ENCODE peak calls at places on chromosomes 3 and 15, in four cellular contexts. One of them, this sample, is unnamed.

GRCh38 chr3:18085429-18085828 is 339.7 kb downstream of the SATB1 start:
- DNase-seq in Peyer's patch: no peak
- DNase-seq in fibroblast of lung: no peak
- DNase-seq in left lung: no peak
- DNase-seq in this sample: no peak

GRCh38 chr3:41035445-41036022 is 163.8 kb upstream of the CTNNB1 start:
- DNase-seq in Peyer's patch: no peak
- DNase-seq in fibroblast of lung: no peak
- DNase-seq in left lung: no peak
- DNase-seq in this sample: no peak

GRCh38 chr3:13135811-13136321 is 62.6 kb upstream of the IQSEC1 start:
- DNase-seq in Peyer's patch: peak; percentile 15
- DNase-seq in fibroblast of lung: no peak
- DNase-seq in left lung: no peak
- DNase-seq in this sample: no peak

GRCh38 chr3:158770254-158771017 is 31.4 kb upstream of the MFSD1 start:
- DNase-seq in Peyer's patch: no peak
- DNase-seq in fibroblast of lung: peak; percentile 89
- DNase-seq in left lung: no peak
- DNase-seq in this sample: peak; percentile 56

GRCh38 chr3:197856199-197856816 is 65.3 kb downstream of the LRCH3 start:
- DNase-seq in Peyer's patch: no peak
- DNase-seq in fibroblast of lung: no peak
- DNase-seq in left lung: no peak
- DNase-seq in this sample: no peak

GRCh38 chr3:146498002-146498736 is 28.8 kb upstream of the PLSCR2 start:
- DNase-seq in Peyer's patch: no peak
- DNase-seq in fibroblast of lung: no peak
- DNase-seq in left lung: no peak
- DNase-seq in this sample: no peak

GRCh38 chr15:48790716-48791115 is 20.2 kb downstream of the CEP152 start:
- DNase-seq in Peyer's patch: no peak
- DNase-seq in fibroblast of lung: no peak
- DNase-seq in left lung: no peak
- DNase-seq in this sample: no peak

GRCh38 chr3:153060346-153060745 is 101.7 kb upstream of the RAP2B start:
- DNase-seq in Peyer's patch: no peak
- DNase-seq in fibroblast of lung: no peak
- DNase-seq in left lung: no peak
- DNase-seq in this sample: no peak

GRCh38 chr3:57946970-57947381 is 61.2 kb upstream of the FLNB start:
- DNase-seq in Peyer's patch: no peak
- DNase-seq in fibroblast of lung: no peak
- DNase-seq in left lung: no peak
- DNase-seq in this sample: no peak

GRCh38 chr15:101710806-101711205 is 13.5 kb downstream of the TARS3 start:
- DNase-seq in Peyer's patch: no peak
- DNase-seq in fibroblast of lung: no peak
- DNase-seq in left lung: no peak
- DNase-seq in this sample: no peak

GRCh38 chr15:41286665-41287333 is 45.6 kb downstream of the OIP5 start:
- DNase-seq in Peyer's patch: no peak
- DNase-seq in fibroblast of lung: peak; percentile 57
- DNase-seq in left lung: no peak
- DNase-seq in this sample: no peak

GRCh38 chr3:27813255-27813654 is 91.1 kb upstream of the EOMES start:
- DNase-seq in Peyer's patch: no peak
- DNase-seq in fibroblast of lung: no peak
- DNase-seq in left lung: no peak
- DNase-seq in this sample: no peak

GRCh38 chr3:10456981-10457380 is 48.4 kb downstream of the ATP2B2 start:
- DNase-seq in Peyer's patch: no peak
- DNase-seq in fibroblast of lung: no peak
- DNase-seq in left lung: no peak
- DNase-seq in this sample: no peak

GRCh38 chr3:148205945-148206845 is 491.5 kb upstream of the AGTR1 start:
- DNase-seq in Peyer's patch: no peak
- DNase-seq in fibroblast of lung: peak; percentile 7
- DNase-seq in left lung: no peak
- DNase-seq in this sample: no peak

GRCh38 chr3:104176706-104177105 is 1190.0 kb upstream of the ALCAM start:
- DNase-seq in Peyer's patch: no peak
- DNase-seq in fibroblast of lung: no peak
- DNase-seq in left lung: no peak
- DNase-seq in this sample: no peak

GRCh38 chr3:74988095-74988494 is 373.6 kb upstream of the CNTN3 start:
- DNase-seq in Peyer's patch: no peak
- DNase-seq in fibroblast of lung: no peak
- DNase-seq in left lung: no peak
- DNase-seq in this sample: no peak

GRCh38 chr15:66763186-66764066 is 61.4 kb downstream of the SMAD6 start:
- DNase-seq in Peyer's patch: peak; percentile 80
- DNase-seq in fibroblast of lung: no peak
- DNase-seq in left lung: peak; percentile 89
- DNase-seq in this sample: no peak

GRCh38 chr3:44128057-44128775 is 113.5 kb upstream of the TOPAZ1 start:
- DNase-seq in Peyer's patch: no peak
- DNase-seq in fibroblast of lung: no peak
- DNase-seq in left lung: no peak
- DNase-seq in this sample: no peak

GRCh38 chr3:6605245-6605644 is 255.7 kb upstream of the GRM7 start:
- DNase-seq in Peyer's patch: no peak
- DNase-seq in fibroblast of lung: no peak
- DNase-seq in left lung: no peak
- DNase-seq in this sample: no peak

GRCh38 chr15:75389791-75390382 is 21.5 kb upstream of the MAN2C1 start:
- DNase-seq in Peyer's patch: no peak
- DNase-seq in fibroblast of lung: no peak
- DNase-seq in left lung: no peak
- DNase-seq in this sample: no peak

GRCh38 chr3:182739619-182740018 is 53.7 kb upstream of the ATP11B start:
- DNase-seq in Peyer's patch: no peak
- DNase-seq in fibroblast of lung: peak; percentile 37
- DNase-seq in left lung: no peak
- DNase-seq in this sample: peak; percentile 43

GRCh38 chr15:31236184-31237041 is 90.2 kb upstream of the KLF13 start:
- DNase-seq in Peyer's patch: no peak
- DNase-seq in fibroblast of lung: peak; percentile 98
- DNase-seq in left lung: peak; percentile 84
- DNase-seq in this sample: peak; percentile 86

GRCh38 chr3:155701882-155702465 is 42.9 kb downstream of the PLCH1 start:
- DNase-seq in Peyer's patch: no peak
- DNase-seq in fibroblast of lung: peak; percentile 73
- DNase-seq in left lung: no peak
- DNase-seq in this sample: peak; percentile 11

GRCh38 chr3:39383913-39384664 is 919 bp downstream of the SLC25A38 start:
- DNase-seq in Peyer's patch: peak; percentile 99
- DNase-seq in fibroblast of lung: peak; percentile 89
- DNase-seq in left lung: peak; percentile 97
- DNase-seq in this sample: peak; percentile 71

DNA sequence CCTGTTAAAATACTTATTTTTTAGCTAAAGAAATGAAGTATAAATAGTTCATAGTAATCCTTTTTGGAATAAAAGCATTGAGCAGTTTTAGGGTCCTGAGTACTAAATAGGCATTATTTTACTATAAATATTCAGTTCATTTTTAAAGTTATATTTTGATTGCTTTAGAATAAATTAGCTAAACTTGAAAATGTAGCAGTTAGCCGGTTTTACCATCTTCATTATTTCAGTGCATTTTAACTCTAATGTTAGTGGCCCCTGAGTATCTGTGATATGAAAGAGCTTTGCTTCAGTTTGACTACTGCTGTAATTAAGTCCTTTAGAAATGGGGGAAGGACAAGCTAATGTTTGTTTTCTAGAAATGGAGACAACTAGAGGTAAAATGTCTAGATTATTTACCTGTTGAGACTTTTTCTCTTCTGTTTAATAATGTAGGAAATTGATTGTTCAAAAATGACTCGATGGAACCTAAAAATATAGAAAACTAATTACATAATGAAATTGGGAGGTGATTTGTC is 3.6 kb downstream of the SMC4 start:
- DNase-seq in Peyer's patch: no peak
- DNase-seq in fibroblast of lung: peak; percentile 64
- DNase-seq in left lung: no peak
- DNase-seq in this sample: no peak
- H3K4me3 ChIP-seq in Peyer's patch: no peak overlapping the region
- H3K4me3 ChIP-seq in fibroblast of lung: peak overlapping the region; percentile 93
- H3K4me3 ChIP-seq in left lung: peak overlapping the region; percentile 12
- H3K4me3 ChIP-seq in this sample: peak overlapping the region; percentile 91

GRCh38 chr3:42746455-42747450 is 26.3 kb downstream of the CCDC13 start:
- DNase-seq in Peyer's patch: no peak
- DNase-seq in fibroblast of lung: peak; percentile 81
- DNase-seq in left lung: peak; percentile 33
- DNase-seq in this sample: no peak
- H3K4me3 ChIP-seq in Peyer's patch: no peak overlapping the region
- H3K4me3 ChIP-seq in fibroblast of lung: no peak overlapping the region
- H3K4me3 ChIP-seq in left lung: no peak overlapping the region
- H3K4me3 ChIP-seq in this sample: no peak overlapping the region

DNA sequence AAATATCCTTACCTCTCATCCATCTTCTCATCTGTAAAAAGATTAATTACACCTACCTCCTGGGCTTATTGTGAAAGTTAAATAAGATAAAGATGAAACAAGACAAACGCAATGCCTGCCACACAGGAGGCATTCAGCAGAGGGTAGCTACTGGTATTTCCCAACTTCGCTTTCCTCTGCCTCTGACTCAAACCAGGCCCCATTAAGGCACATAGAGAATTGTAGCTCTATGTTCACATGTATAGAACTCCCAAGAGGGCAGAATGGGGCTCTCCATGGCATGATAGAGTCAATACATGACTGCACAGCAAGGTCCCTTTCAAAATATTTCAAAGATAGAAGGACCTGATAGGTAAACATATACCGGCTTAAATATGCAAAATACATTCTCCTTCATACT is 1.4 kb downstream of the LYSMD2 start:
- DNase-seq in Peyer's patch: no peak
- DNase-seq in fibroblast of lung: no peak
- DNase-seq in left lung: no peak
- DNase-seq in this sample: no peak
- H3K4me3 ChIP-seq in Peyer's patch: peak overlapping the region; percentile 87
- H3K4me3 ChIP-seq in fibroblast of lung: peak overlapping the region; percentile 66
- H3K4me3 ChIP-seq in left lung: no peak overlapping the region
- H3K4me3 ChIP-seq in this sample: no peak overlapping the region

GRCh38 chr3:187292186-187292585 is 649 bp upstream of the MASP1 start:
- DNase-seq in Peyer's patch: no peak
- DNase-seq in fibroblast of lung: no peak
- DNase-seq in left lung: no peak
- DNase-seq in this sample: no peak

GRCh38 chr3:187292631-187293513 is 1.3 kb upstream of the MASP1 start:
- DNase-seq in Peyer's patch: no peak
- DNase-seq in fibroblast of lung: no peak
- DNase-seq in left lung: no peak
- DNase-seq in this sample: no peak

GRCh38 chr3:187291512-187292132 is at the start of gene MASP1:
- DNase-seq in Peyer's patch: no peak
- DNase-seq in fibroblast of lung: peak; percentile 17
- DNase-seq in left lung: no peak
- DNase-seq in this sample: no peak

GRCh38 chr3:187290561-187290960 is 976 bp downstream of the MASP1 start:
- DNase-seq in Peyer's patch: no peak
- DNase-seq in fibroblast of lung: no peak
- DNase-seq in left lung: no peak
- DNase-seq in this sample: no peak

DNA sequence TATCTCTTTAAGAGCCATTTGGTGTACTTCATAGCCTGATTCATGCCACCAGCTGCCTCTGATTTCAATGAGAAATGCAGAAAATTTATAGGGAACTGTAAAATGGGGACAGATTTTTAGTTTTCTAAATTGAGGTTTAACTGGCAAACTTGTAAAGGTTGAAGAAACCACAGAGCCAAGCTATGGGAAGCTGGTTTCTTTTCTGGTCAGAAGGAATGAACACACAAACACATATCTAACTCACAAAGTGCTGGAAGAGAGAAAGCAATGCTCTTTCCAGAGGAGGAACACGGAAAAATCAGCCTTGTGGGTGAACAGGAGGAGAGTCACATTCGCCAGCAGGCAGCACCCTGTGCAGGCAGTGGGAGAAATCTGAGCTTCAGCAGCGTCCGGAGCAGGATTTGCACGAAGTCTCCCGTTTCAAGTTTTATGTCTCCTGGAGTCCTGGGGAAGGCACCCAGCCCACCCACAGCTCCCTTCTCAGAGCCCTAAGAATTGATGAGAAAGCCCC is 481 bp downstream of the MASP1 start:
- DNase-seq in Peyer's patch: no peak
- DNase-seq in fibroblast of lung: peak; percentile 40
- DNase-seq in left lung: no peak
- DNase-seq in this sample: no peak
- H3K4me3 ChIP-seq in Peyer's patch: no peak overlapping the region
- H3K4me3 ChIP-seq in fibroblast of lung: peak overlapping the region; percentile 26
- H3K4me3 ChIP-seq in left lung: no peak overlapping the region
- H3K4me3 ChIP-seq in this sample: peak overlapping the region; percentile 10

DNA sequence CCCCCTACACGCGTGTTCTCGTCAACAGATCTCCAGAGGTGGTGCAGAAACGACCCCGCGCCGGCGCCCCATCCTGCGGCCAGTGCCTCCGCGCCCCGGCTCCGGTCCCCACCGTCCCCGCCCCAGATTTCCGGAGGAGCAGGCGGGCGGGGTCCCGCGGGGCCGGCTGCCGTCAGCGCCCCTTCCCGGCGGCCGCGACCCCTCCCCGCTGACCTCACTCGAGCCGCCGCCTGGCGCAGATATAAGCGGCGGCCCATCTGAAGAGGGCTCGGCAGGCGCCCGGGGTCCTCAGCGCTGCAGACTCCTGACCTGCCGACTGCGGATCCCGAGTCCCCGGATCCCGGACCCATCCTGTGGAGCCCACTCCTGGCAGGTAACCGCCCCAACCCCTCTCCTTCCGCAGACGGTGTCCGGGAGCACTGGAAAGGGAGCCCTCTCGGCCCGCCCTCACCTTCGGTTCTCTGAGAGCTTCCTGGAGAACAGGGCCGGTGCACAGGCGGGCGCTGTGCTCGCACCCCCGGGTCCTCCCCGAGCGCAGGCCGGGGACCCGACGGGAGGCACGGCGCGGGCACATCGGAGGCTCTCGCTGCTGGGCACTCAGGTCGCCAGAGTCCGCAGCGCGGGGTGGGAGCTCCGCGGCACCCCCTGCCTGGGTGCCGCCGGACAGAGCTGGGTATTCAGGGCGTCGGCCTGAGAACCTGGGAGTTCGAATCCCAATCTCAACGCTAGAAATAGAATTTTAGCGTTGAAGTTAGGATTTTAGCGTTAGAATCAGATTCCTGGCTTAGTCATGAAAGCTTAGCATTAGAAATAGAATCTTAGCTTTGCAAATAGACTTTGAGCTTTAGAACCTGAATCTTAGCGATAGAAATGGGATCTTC is at the start of gene TRH:
- DNase-seq in Peyer's patch: no peak
- DNase-seq in fibroblast of lung: no peak
- DNase-seq in left lung: no peak
- DNase-seq in this sample: no peak
- H3K4me3 ChIP-seq in Peyer's patch: peak within 1 kb of the TSS; percentile 29
- H3K4me3 ChIP-seq in fibroblast of lung: no peak within 1 kb of the TSS
- H3K4me3 ChIP-seq in left lung: peak within 1 kb of the TSS; percentile 5
- H3K4me3 ChIP-seq in this sample: no peak within 1 kb of the TSS